ENCODE peak calls at places on chromosomes 2 and 18, in seven cellular contexts. O, M, P, A, Y, D and I are unnamed samples.

GRCh38 chr18:3814840-3815239 is 364.9 kb downstream of the TGIF1 start:
- DNase-seq in O (no peak), M (no peak), P (no peak), A (no peak), Y (no peak), D (no peak), I (no peak)

GRCh38 chr2:157386247-157386646 is 57.6 kb downstream of the CYTIP start:
- DNase-seq in O (no peak), M (no peak), P (no peak), A (no peak), Y (no peak), D (no peak), I (no peak)

GRCh38 chr2:160747771-160748170 is 254.2 kb upstream of the RBMS1 start:
- DNase-seq in O (peak), M (peak), P (no peak), A (no peak), Y (no peak), D (no peak), I (no peak)

GRCh38 chr2:36455788-36456187 is 100.2 kb downstream of the CRIM1 start:
- DNase-seq in O (no peak), M (peak), P (no peak), A (no peak), Y (no peak), D (no peak), I (no peak)

GRCh38 chr2:45964226-45964841 is 312.9 kb downstream of the PRKCE start:
- DNase-seq in O (peak), M (peak), P (no peak), A (no peak), Y (no peak), D (no peak), I (peak)

GRCh38 chr18:23259701-23260661 is 124.7 kb downstream of the CABLES1 start:
- DNase-seq in O (peak), M (peak), P (no peak), A (peak), Y (peak), D (no peak), I (peak)

GRCh38 chr2:214934006-214934405 is 124.5 kb upstream of the BARD1 start:
- DNase-seq in O (no peak), M (no peak), P (no peak), A (no peak), Y (no peak), D (no peak), I (no peak)

GRCh38 chr2:152347076-152347475 is 12.1 kb downstream of the FMNL2 start:
- DNase-seq in O (no peak), M (peak), P (no peak), A (no peak), Y (no peak), D (no peak), I (no peak)

GRCh38 chr2:189255711-189256110 is 76.2 kb upstream of the COL5A2 start:
- DNase-seq in O (no peak), M (no peak), P (no peak), A (no peak), Y (no peak), D (no peak), I (no peak)

GRCh38 chr2:70984228-70984575 is 5.8 kb downstream of the ANKRD53 start:
- DNase-seq in O (no peak), M (no peak), P (peak), A (no peak), Y (no peak), D (no peak), I (no peak)

GRCh38 chr2:172970660-172971059 is 105.0 kb upstream of the MAP3K20 start:
- DNase-seq in O (no peak), M (no peak), P (no peak), A (no peak), Y (peak), D (peak), I (no peak)

GRCh38 chr2:124683536-124684407 is 658.7 kb downstream of the CNTNAP5 start:
- DNase-seq in O (no peak), M (no peak), P (no peak), A (no peak), Y (no peak), D (no peak), I (no peak)